ENCODE peak calls at places on chromosomes 2 and 18, in six cellular contexts. One of them, this sample, is unnamed.

GRCh38 chr2:51013870-51014526 is 17.9 kb downstream of the NRXN1 start:
- DNase-seq in hepatocyte: no peak
- DNase-seq in HCT116: no peak
- DNase-seq in activated CD4-positive, alpha-beta T cell treated with anti-CD3 and anti-CD28 coated beads, Interleukin-2, amount 50 U/mL, for 24 hours: no peak
- DNase-seq in suprapubic skin: no peak
- DNase-seq in stimulated activated CD4-positive, alpha-beta T cell treated with anti-CD3 and anti-CD28 coated beads, Interleukin-4, amount 100 ng/mL, for 48 hours: no peak
- DNase-seq in this sample: no peak

GRCh38 chr2:217992061-217992460 is 10.7 kb downstream of the TNS1 start:
- DNase-seq in hepatocyte: no peak
- DNase-seq in HCT116: no peak
- DNase-seq in activated CD4-positive, alpha-beta T cell treated with anti-CD3 and anti-CD28 coated beads, Interleukin-2, amount 50 U/mL, for 24 hours: no peak
- DNase-seq in suprapubic skin: no peak
- DNase-seq in stimulated activated CD4-positive, alpha-beta T cell treated with anti-CD3 and anti-CD28 coated beads, Interleukin-4, amount 100 ng/mL, for 48 hours: no peak
- DNase-seq in this sample: no peak

GRCh38 chr2:190843874-190844699 is 36.5 kb upstream of the GLS start:
- DNase-seq in hepatocyte: no peak
- DNase-seq in HCT116: peak; percentile 85
- DNase-seq in activated CD4-positive, alpha-beta T cell treated with anti-CD3 and anti-CD28 coated beads, Interleukin-2, amount 50 U/mL, for 24 hours: peak; percentile 35
- DNase-seq in suprapubic skin: no peak
- DNase-seq in stimulated activated CD4-positive, alpha-beta T cell treated with anti-CD3 and anti-CD28 coated beads, Interleukin-4, amount 100 ng/mL, for 48 hours: peak; percentile 34
- DNase-seq in this sample: peak; percentile 64

GRCh38 chr2:106232633-106233032 is 38.5 kb upstream of the UXS1 start:
- DNase-seq in hepatocyte: no peak
- DNase-seq in HCT116: no peak
- DNase-seq in activated CD4-positive, alpha-beta T cell treated with anti-CD3 and anti-CD28 coated beads, Interleukin-2, amount 50 U/mL, for 24 hours: no peak
- DNase-seq in suprapubic skin: no peak
- DNase-seq in stimulated activated CD4-positive, alpha-beta T cell treated with anti-CD3 and anti-CD28 coated beads, Interleukin-4, amount 100 ng/mL, for 48 hours: no peak
- DNase-seq in this sample: no peak

GRCh38 chr2:52862801-52863200 is 904.8 kb upstream of the CHAC2 start:
- DNase-seq in hepatocyte: no peak
- DNase-seq in HCT116: peak; percentile 8
- DNase-seq in activated CD4-positive, alpha-beta T cell treated with anti-CD3 and anti-CD28 coated beads, Interleukin-2, amount 50 U/mL, for 24 hours: no peak
- DNase-seq in suprapubic skin: no peak
- DNase-seq in stimulated activated CD4-positive, alpha-beta T cell treated with anti-CD3 and anti-CD28 coated beads, Interleukin-4, amount 100 ng/mL, for 48 hours: no peak
- DNase-seq in this sample: no peak

GRCh38 chr2:149799296-149799695 is 211.7 kb upstream of the MMADHC start:
- DNase-seq in hepatocyte: peak; percentile 11
- DNase-seq in HCT116: peak; percentile 2
- DNase-seq in activated CD4-positive, alpha-beta T cell treated with anti-CD3 and anti-CD28 coated beads, Interleukin-2, amount 50 U/mL, for 24 hours: no peak
- DNase-seq in suprapubic skin: no peak
- DNase-seq in stimulated activated CD4-positive, alpha-beta T cell treated with anti-CD3 and anti-CD28 coated beads, Interleukin-4, amount 100 ng/mL, for 48 hours: no peak
- DNase-seq in this sample: peak; percentile 27

GRCh38 chr2:180203972-180204371 is 196.9 kb upstream of the CWC22 start:
- DNase-seq in hepatocyte: peak; percentile 44
- DNase-seq in HCT116: no peak
- DNase-seq in activated CD4-positive, alpha-beta T cell treated with anti-CD3 and anti-CD28 coated beads, Interleukin-2, amount 50 U/mL, for 24 hours: no peak
- DNase-seq in suprapubic skin: no peak
- DNase-seq in stimulated activated CD4-positive, alpha-beta T cell treated with anti-CD3 and anti-CD28 coated beads, Interleukin-4, amount 100 ng/mL, for 48 hours: no peak
- DNase-seq in this sample: no peak

GRCh38 chr2:200742426-200742825 is 69.3 kb upstream of the BZW1 start:
- DNase-seq in hepatocyte: no peak
- DNase-seq in HCT116: no peak
- DNase-seq in activated CD4-positive, alpha-beta T cell treated with anti-CD3 and anti-CD28 coated beads, Interleukin-2, amount 50 U/mL, for 24 hours: no peak
- DNase-seq in suprapubic skin: peak; percentile 84
- DNase-seq in stimulated activated CD4-positive, alpha-beta T cell treated with anti-CD3 and anti-CD28 coated beads, Interleukin-4, amount 100 ng/mL, for 48 hours: no peak
- DNase-seq in this sample: no peak

GRCh38 chr18:70423988-70424387 is 135.1 kb downstream of the SOCS6 start:
- DNase-seq in hepatocyte: no peak
- DNase-seq in HCT116: peak; percentile 71
- DNase-seq in activated CD4-positive, alpha-beta T cell treated with anti-CD3 and anti-CD28 coated beads, Interleukin-2, amount 50 U/mL, for 24 hours: no peak
- DNase-seq in suprapubic skin: no peak
- DNase-seq in stimulated activated CD4-positive, alpha-beta T cell treated with anti-CD3 and anti-CD28 coated beads, Interleukin-4, amount 100 ng/mL, for 48 hours: no peak
- DNase-seq in this sample: peak; percentile 68

GRCh38 chr2:190893157-190893556 is 12.5 kb downstream of the GLS start:
- DNase-seq in hepatocyte: no peak
- DNase-seq in HCT116: no peak
- DNase-seq in activated CD4-positive, alpha-beta T cell treated with anti-CD3 and anti-CD28 coated beads, Interleukin-2, amount 50 U/mL, for 24 hours: no peak
- DNase-seq in suprapubic skin: no peak
- DNase-seq in stimulated activated CD4-positive, alpha-beta T cell treated with anti-CD3 and anti-CD28 coated beads, Interleukin-4, amount 100 ng/mL, for 48 hours: no peak
- DNase-seq in this sample: no peak